ENCODE peak calls at places on chromosomes 11 and 22, in four cellular contexts. M is GM12878, U is WTC11, P is HepG2. V is an unnamed sample.

GRCh38 chr11:68773521-68774187 is 22.3 kb upstream of the TESMIN start:
- DNase-seq in M (no peak), U (no peak), P (no peak), V (no peak)

GRCh38 chr11:48099916-48100446 is 116.6 kb upstream of the OR4B1 start:
- DNase-seq in M (no peak), U (no peak), P (no peak), V (no peak)

GRCh38 chr11:88352139-88352538 is 14.6 kb upstream of the CTSC start:
- DNase-seq in M (no peak), U (no peak), P (no peak), V (no peak)

GRCh38 chr22:42091446-42091764 is 833 bp upstream of the NDUFA6 start:
- DNase-seq in M (no peak), U (no peak), P (no peak), V (peak)

GRCh38 chr11:8832571-8833260 is 78.3 kb upstream of the AKIP1 start:
- DNase-seq in M (peak), U (peak), P (no peak), V (no peak)

GRCh38 chr22:45230026-45230845 is 10.5 kb downstream of the KIAA0930 start:
- DNase-seq in M (no peak), U (no peak), P (no peak), V (no peak)

GRCh38 chr11:117538731-117539130 is 211.1 kb downstream of the CEP164 start:
- DNase-seq in M (no peak), U (no peak), P (no peak), V (no peak)

GRCh38 chr11:79925570-79925969 is 484.7 kb upstream of the TENM4 start:
- DNase-seq in M (no peak), U (no peak), P (no peak), V (no peak)

GRCh38 chr11:96075532-96075959 is 151.6 kb upstream of the MTMR2 start:
- DNase-seq in M (peak), U (no peak), P (no peak), V (no peak)

GRCh38 chr11:90220391-90220790 is 2.5 kb downstream of the CHORDC1 start:
- DNase-seq in M (no peak), U (no peak), P (no peak), V (no peak)

GRCh38 chr11:13184295-13184794 is 93.2 kb upstream of the BMAL1 start:
- DNase-seq in M (no peak), U (no peak), P (no peak), V (no peak)

GRCh38 chr11:43074810-43075209 is 237.0 kb upstream of the API5 start:
- DNase-seq in M (no peak), U (no peak), P (no peak), V (no peak)
- TF ChIP-seq ETV6 in M (no peak), U (no peak), P (no peak), V (no peak)

DNA sequence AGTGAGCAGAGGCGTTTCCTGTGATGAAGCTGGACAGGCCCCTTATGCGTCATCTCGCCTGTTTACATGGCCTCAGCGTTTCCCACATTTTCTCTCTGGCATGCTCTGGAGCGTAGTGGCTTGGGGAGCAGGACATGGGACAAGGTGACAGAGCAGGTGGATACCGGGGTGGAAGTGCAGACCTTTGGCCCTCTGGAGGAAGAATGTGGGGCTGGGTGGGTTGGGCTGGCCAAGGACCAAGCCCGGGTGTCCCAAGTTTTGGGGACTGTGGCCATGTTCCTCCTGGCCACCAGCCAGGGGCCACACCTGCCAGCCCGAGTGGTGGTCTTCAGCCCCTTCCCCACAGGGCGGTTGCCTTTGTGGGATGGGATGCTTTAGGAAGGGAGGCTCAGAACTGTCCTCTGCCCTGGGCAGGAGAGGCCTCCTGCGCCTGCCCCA is 446.6 kb downstream of the TBC1D22A start:
- DNase-seq in M (no peak), U (no peak), P (no peak), V (no peak)
- TF ChIP-seq ETV6 in M (no peak), U (no peak), P (no peak), V (no peak)

DNA sequence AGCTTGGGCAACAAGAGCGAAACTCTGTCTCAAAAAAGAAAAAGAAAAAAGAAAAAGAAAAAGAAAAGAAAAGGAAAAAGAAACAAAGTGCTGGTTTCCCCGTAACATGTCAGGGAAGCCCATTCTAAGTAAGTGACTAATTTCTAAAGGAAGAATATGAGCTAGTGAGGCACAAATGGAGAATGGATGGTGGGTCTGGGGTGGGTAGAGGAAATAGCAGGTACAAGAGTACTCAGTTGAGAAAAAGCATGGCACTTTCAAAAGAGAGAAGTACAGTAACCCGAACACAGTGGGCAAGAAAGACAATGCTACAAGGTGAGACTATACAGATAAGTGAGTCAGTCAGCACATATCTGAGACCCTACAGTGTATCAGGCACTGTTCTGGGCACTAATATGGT is 4.5 kb downstream of the MAJIN start:
- DNase-seq in M (no peak), U (no peak), P (no peak), V (no peak)
- TF ChIP-seq ETV6 in M (no peak), U (no peak), P (no peak), V (no peak)

GRCh38 chr22:35150163-35151107 is 84.5 kb downstream of the ISX start:
- DNase-seq in M (no peak), U (peak), P (peak), V (peak)
- TF ChIP-seq ETV6 in M (no peak), U (no peak), P (no peak), V (no peak)

GRCh38 chr11:131668867-131669780 is 298.7 kb downstream of the NTM start:
- DNase-seq in M (no peak), U (peak), P (peak), V (peak)
- TF ChIP-seq ETV6 in M (no peak), U (no peak), P (no peak), V (no peak)

V was measured in K562.